ENCODE peak calls at places on chromosomes 12 and 14, in six cellular contexts. H is lower leg skin; S is activated T-helper 2 cell treated with anti-CD3 and anti-CD28 coated beads, Interferon-gamma antibody, Interleukin-2, Interleukin-4, amounts not matched to agents 10 μg/mL and 5 μg/mL and 100 μg/mL, durations not matched to agents 14 hours and 24 hours and 36 hours; B is iPS DF 19.7; O is H54; X is stimulated activated effector memory CD8-positive, alpha-beta T cell treated with anti-CD3 and anti-CD28 coated beads, Interleukin-12 subunit alpha, Interleukin-12 subunit beta, amount 100 ng/mL, for 72 hours. Y is an unnamed sample.

GRCh38 chr14:97350415-97350814 is 553.2 kb downstream of the VRK1 start:
- DNase-seq in S (no peak), O (no peak), X (no peak), H (no peak), B (no peak), Y (no peak)

GRCh38 chr12:118307069-118307954 is 65.4 kb downstream of the TAOK3 start:
- DNase-seq in S (no peak), O (peak; percentile 20), X (peak; percentile 68), H (no peak), B (no peak), Y (peak; percentile 82)

GRCh38 chr12:1826867-1827705 is 6.7 kb downstream of the LRTM2 start:
- DNase-seq in B (no peak), O (no peak), H (no peak), X (no peak), S (no peak), Y (no peak)

GRCh38 chr14:23578560-23579310 is at the start of gene JPH4:
- DNase-seq in X (no peak), O (peak; percentile 42), B (no peak), S (no peak), H (no peak), Y (no peak)

GRCh38 chr12:62205348-62205747 is 54.9 kb upstream of the USP15 start:
- DNase-seq in X (no peak), O (no peak), H (no peak), S (no peak), B (no peak), Y (no peak)

GRCh38 chr12:68497702-68498101 is 113.0 kb upstream of the RAP1B start:
- DNase-seq in S (no peak), O (peak; percentile 30), H (no peak), X (peak; percentile 78), B (no peak), Y (peak; percentile 70)

GRCh38 chr12:93530358-93530757 is 42.1 kb upstream of the SOCS2 start:
- DNase-seq in B (no peak), S (no peak), H (no peak), O (no peak), X (no peak), Y (no peak)

GRCh38 chr12:47903927-47904646 is 707 bp downstream of the VDR start:
- DNase-seq in H (peak; percentile 76), B (no peak), X (no peak), O (peak; percentile 65), S (peak; percentile 61), Y (no peak)

GRCh38 chr12:97967831-97968230 is 505.2 kb downstream of the RMST start:
- DNase-seq in S (no peak), X (no peak), O (no peak), B (no peak), H (no peak), Y (no peak)

GRCh38 chr12:121253638-121254335 is 42.7 kb downstream of the CAMKK2 start:
- DNase-seq in X (no peak), S (no peak), O (no peak), H (no peak), B (no peak), Y (no peak)

GRCh38 chr12:1808798-1809480 is 11.4 kb upstream of the LRTM2 start:
- DNase-seq in S (no peak), B (no peak), H (no peak), O (no peak), X (no peak), Y (peak; percentile 61)

GRCh38 chr12:2689393-2689792 is 105.4 kb upstream of the FKBP4 start:
- DNase-seq in S (no peak), H (peak; percentile 7), X (peak; percentile 32), O (no peak), B (no peak), Y (no peak)

GRCh38 chr12:14678547-14678946 is 17.9 kb downstream of the GUCY2C start:
- DNase-seq in S (no peak), O (no peak), H (no peak), B (no peak), X (no peak), Y (no peak)

GRCh38 chr12:124053855-124054254 is 80.8 kb downstream of the ZNF664 start:
- DNase-seq in S (no peak), O (no peak), X (no peak), H (no peak), B (peak; percentile 73), Y (no peak)

GRCh38 chr12:54007538-54008259 is 1.1 kb upstream of the HOXC8 start:
- DNase-seq in X (no peak), H (no peak), B (no peak), O (no peak), S (no peak), Y (no peak)

GRCh38 chr12:6788972-6789905 is at the start of gene CD4:
- DNase-seq in X (no peak), S (peak; percentile 80), B (no peak), H (peak; percentile 70), O (no peak), Y (peak; percentile 34)

GRCh38 chr12:1974812-1975211 is 29.4 kb downstream of the DCP1B start:
- DNase-seq in B (no peak), O (no peak), H (no peak), X (no peak), S (no peak), Y (no peak)

GRCh38 chr12:113955109-113955970 is 10.8 kb downstream of the RBM19 start:
- DNase-seq in O (peak; percentile 50), X (no peak), B (peak; percentile 35), S (no peak), H (no peak), Y (peak; percentile 42)